ENCODE peak calls at places on chromosome 13, in five cellular contexts. One of them, this sample, is unnamed.

GRCh38 chr13:66543780-66544179 is 686.4 kb downstream of the PCDH9 start:
- DNase-seq in left lung: no peak
- DNase-seq in breast epithelium: no peak
- DNase-seq in RWPE2: no peak
- DNase-seq in type B pancreatic cell: no peak
- DNase-seq in this sample: no peak

GRCh38 chr13:110914293-110915056 is 394 bp downstream of the ANKRD10 start:
- DNase-seq in type B pancreatic cell: peak; percentile 86
- DNase-seq in RWPE2: no peak
- DNase-seq in breast epithelium: peak; percentile 65
- DNase-seq in left lung: peak; percentile 82
- DNase-seq in this sample: no peak

GRCh38 chr13:28022848-28023518 is 34.5 kb upstream of the URAD start:
- DNase-seq in left lung: no peak
- DNase-seq in type B pancreatic cell: no peak
- DNase-seq in RWPE2: no peak
- DNase-seq in breast epithelium: no peak
- DNase-seq in this sample: no peak

GRCh38 chr13:71079638-71080037 is 787.4 kb downstream of the DACH1 start:
- DNase-seq in RWPE2: no peak
- DNase-seq in breast epithelium: no peak
- DNase-seq in left lung: no peak
- DNase-seq in type B pancreatic cell: no peak
- DNase-seq in this sample: no peak

GRCh38 chr13:76723551-76724232 is 162.5 kb downstream of the KCTD12 start:
- DNase-seq in left lung: peak; percentile 49
- DNase-seq in type B pancreatic cell: no peak
- DNase-seq in RWPE2: no peak
- DNase-seq in breast epithelium: no peak
- DNase-seq in this sample: no peak

GRCh38 chr13:30107126-30107525 is 200.2 kb downstream of the KATNAL1 start:
- DNase-seq in type B pancreatic cell: no peak
- DNase-seq in left lung: peak; percentile 50
- DNase-seq in RWPE2: no peak
- DNase-seq in breast epithelium: no peak
- DNase-seq in this sample: no peak

GRCh38 chr13:26270707-26271106 is 16.8 kb downstream of the CDK8 start:
- DNase-seq in breast epithelium: no peak
- DNase-seq in RWPE2: no peak
- DNase-seq in type B pancreatic cell: no peak
- DNase-seq in left lung: no peak
- DNase-seq in this sample: no peak

GRCh38 chr13:23579072-23579885 is 9.1 kb downstream of the TNFRSF19 start:
- DNase-seq in RWPE2: peak; percentile 77
- DNase-seq in type B pancreatic cell: peak; percentile 98
- DNase-seq in breast epithelium: peak; percentile 85
- DNase-seq in left lung: peak; percentile 95
- DNase-seq in this sample: peak; percentile 93

GRCh38 chr13:67549331-67549730 is 319.2 kb upstream of the PCDH9 start:
- DNase-seq in type B pancreatic cell: no peak
- DNase-seq in RWPE2: no peak
- DNase-seq in breast epithelium: no peak
- DNase-seq in left lung: no peak
- DNase-seq in this sample: no peak

GRCh38 chr13:73656863-73657262 is 477.3 kb downstream of the KLF12 start:
- DNase-seq in RWPE2: no peak
- DNase-seq in breast epithelium: no peak
- DNase-seq in type B pancreatic cell: no peak
- DNase-seq in left lung: no peak
- DNase-seq in this sample: no peak

GRCh38 chr13:93361703-93362102 is 135.1 kb downstream of the GPC6 start:
- DNase-seq in breast epithelium: no peak
- DNase-seq in RWPE2: no peak
- DNase-seq in type B pancreatic cell: no peak
- DNase-seq in left lung: no peak
- DNase-seq in this sample: no peak

GRCh38 chr13:29849071-29849541 is 1.3 kb downstream of the UBL3 start:
- DNase-seq in type B pancreatic cell: no peak
- DNase-seq in RWPE2: no peak
- DNase-seq in left lung: no peak
- DNase-seq in breast epithelium: no peak
- DNase-seq in this sample: no peak

GRCh38 chr13:59452189-59452588 is 711.5 kb downstream of the DIAPH3 start:
- DNase-seq in left lung: no peak
- DNase-seq in type B pancreatic cell: no peak
- DNase-seq in breast epithelium: no peak
- DNase-seq in RWPE2: no peak
- DNase-seq in this sample: no peak

GRCh38 chr13:98419786-98420559 is 156.9 kb downstream of the STK24 start:
- DNase-seq in RWPE2: peak; percentile 23
- DNase-seq in left lung: peak; percentile 44
- DNase-seq in breast epithelium: no peak
- DNase-seq in type B pancreatic cell: no peak
- DNase-seq in this sample: no peak

GRCh38 chr13:65789815-65790214 is 1440.3 kb downstream of the PCDH9 start:
- DNase-seq in left lung: no peak
- DNase-seq in RWPE2: no peak
- DNase-seq in breast epithelium: no peak
- DNase-seq in type B pancreatic cell: no peak
- DNase-seq in this sample: no peak

GRCh38 chr13:45119469-45119989 is 781 bp upstream of the GTF2F2 start:
- DNase-seq in breast epithelium: no peak
- DNase-seq in type B pancreatic cell: no peak
- DNase-seq in RWPE2: no peak
- DNase-seq in left lung: no peak
- DNase-seq in this sample: no peak

GRCh38 chr13:34464011-34464410 is 478.1 kb upstream of the NBEA start:
- DNase-seq in left lung: no peak
- DNase-seq in RWPE2: no peak
- DNase-seq in breast epithelium: no peak
- DNase-seq in type B pancreatic cell: no peak
- DNase-seq in this sample: no peak

GRCh38 chr13:35468195-35468594 is 8.3 kb downstream of the MAB21L1 start:
- DNase-seq in type B pancreatic cell: no peak
- DNase-seq in breast epithelium: no peak
- DNase-seq in RWPE2: no peak
- DNase-seq in left lung: no peak
- DNase-seq in this sample: no peak

GRCh38 chr13:46575843-46576242 is 22.9 kb downstream of the LRCH1 start:
- DNase-seq in RWPE2: no peak
- DNase-seq in type B pancreatic cell: no peak
- DNase-seq in breast epithelium: peak; percentile 41
- DNase-seq in left lung: no peak
- DNase-seq in this sample: no peak

GRCh38 chr13:99996177-99996705 is 14.7 kb downstream of the ZIC2 start:
- DNase-seq in RWPE2: no peak
- DNase-seq in type B pancreatic cell: no peak
- DNase-seq in breast epithelium: no peak
- DNase-seq in left lung: no peak
- DNase-seq in this sample: no peak

GRCh38 chr13:22082030-22082429 is 411.2 kb downstream of the FGF9 start:
- DNase-seq in left lung: no peak
- DNase-seq in type B pancreatic cell: no peak
- DNase-seq in breast epithelium: no peak
- DNase-seq in RWPE2: no peak
- DNase-seq in this sample: no peak

GRCh38 chr13:107736149-107736548 is 479.2 kb downstream of the LIG4 start:
- DNase-seq in left lung: no peak
- DNase-seq in RWPE2: no peak
- DNase-seq in type B pancreatic cell: no peak
- DNase-seq in breast epithelium: no peak
- DNase-seq in this sample: no peak

GRCh38 chr13:113305208-113305607 is 8.2 kb downstream of the LAMP1 start:
- DNase-seq in type B pancreatic cell: no peak
- DNase-seq in RWPE2: no peak
- DNase-seq in breast epithelium: no peak
- DNase-seq in left lung: no peak
- DNase-seq in this sample: no peak

GRCh38 chr13:63614874-63615612 is 2199.4 kb upstream of the PCDH20 start:
- DNase-seq in type B pancreatic cell: no peak
- DNase-seq in left lung: no peak
- DNase-seq in breast epithelium: no peak
- DNase-seq in RWPE2: no peak
- DNase-seq in this sample: no peak

GRCh38 chr13:33999830-34000605 is 182.1 kb downstream of the RFC3 start:
- DNase-seq in type B pancreatic cell: no peak
- DNase-seq in RWPE2: no peak
- DNase-seq in left lung: no peak
- DNase-seq in breast epithelium: no peak
- DNase-seq in this sample: no peak

GRCh38 chr13:28659611-28659970 is 661 bp downstream of the POMP start:
- DNase-seq in RWPE2: no peak
- DNase-seq in type B pancreatic cell: no peak
- DNase-seq in left lung: no peak
- DNase-seq in breast epithelium: no peak
- DNase-seq in this sample: no peak

GRCh38 chr13:60066206-60066605 is 97.5 kb downstream of the DIAPH3 start:
- DNase-seq in breast epithelium: no peak
- DNase-seq in RWPE2: no peak
- DNase-seq in type B pancreatic cell: no peak
- DNase-seq in left lung: no peak
- DNase-seq in this sample: no peak

GRCh38 chr13:112204881-112205327 is 138.0 kb downstream of the SOX1 start:
- DNase-seq in RWPE2: no peak
- DNase-seq in breast epithelium: no peak
- DNase-seq in left lung: no peak
- DNase-seq in type B pancreatic cell: no peak
- DNase-seq in this sample: no peak

GRCh38 chr13:83984793-83985192 is 102.5 kb upstream of the SLITRK1 start:
- DNase-seq in left lung: no peak
- DNase-seq in type B pancreatic cell: no peak
- DNase-seq in RWPE2: no peak
- DNase-seq in breast epithelium: no peak
- DNase-seq in this sample: no peak

GRCh38 chr13:79528759-79529191 is 47.8 kb downstream of the NDFIP2 start:
- DNase-seq in breast epithelium: no peak
- DNase-seq in type B pancreatic cell: no peak
- DNase-seq in left lung: no peak
- DNase-seq in RWPE2: no peak
- DNase-seq in this sample: no peak

GRCh38 chr13:110646442-110647364 is 31.4 kb downstream of the NAXD start:
- DNase-seq in left lung: no peak
- DNase-seq in breast epithelium: no peak
- DNase-seq in type B pancreatic cell: no peak
- DNase-seq in RWPE2: no peak
- DNase-seq in this sample: peak; percentile 81

GRCh38 chr13:32255744-32256120 is 59.4 kb downstream of the ZAR1L start:
- DNase-seq in breast epithelium: no peak
- DNase-seq in RWPE2: no peak
- DNase-seq in type B pancreatic cell: no peak
- DNase-seq in left lung: no peak
- DNase-seq in this sample: no peak

GRCh38 chr13:82681535-82681934 is 1200.7 kb downstream of the SLITRK1 start:
- DNase-seq in RWPE2: no peak
- DNase-seq in breast epithelium: no peak
- DNase-seq in type B pancreatic cell: no peak
- DNase-seq in left lung: no peak
- DNase-seq in this sample: no peak

GRCh38 chr13:55155046-55155445 is 1985.7 kb upstream of the PRR20A start:
- DNase-seq in left lung: no peak
- DNase-seq in RWPE2: no peak
- DNase-seq in breast epithelium: no peak
- DNase-seq in type B pancreatic cell: no peak
- DNase-seq in this sample: no peak

GRCh38 chr13:87680298-87680697 is 9.1 kb downstream of the SLITRK5 start:
- DNase-seq in left lung: no peak
- DNase-seq in breast epithelium: no peak
- DNase-seq in type B pancreatic cell: no peak
- DNase-seq in RWPE2: no peak
- DNase-seq in this sample: no peak
- TF ChIP-seq CTCF in left lung: no peak
- TF ChIP-seq CTCF in breast epithelium: no peak
- TF ChIP-seq CTCF in type B pancreatic cell: peak; percentile 54
- TF ChIP-seq CTCF in RWPE2: peak; percentile 43
- TF ChIP-seq CTCF in this sample: peak; percentile 56

DNA sequence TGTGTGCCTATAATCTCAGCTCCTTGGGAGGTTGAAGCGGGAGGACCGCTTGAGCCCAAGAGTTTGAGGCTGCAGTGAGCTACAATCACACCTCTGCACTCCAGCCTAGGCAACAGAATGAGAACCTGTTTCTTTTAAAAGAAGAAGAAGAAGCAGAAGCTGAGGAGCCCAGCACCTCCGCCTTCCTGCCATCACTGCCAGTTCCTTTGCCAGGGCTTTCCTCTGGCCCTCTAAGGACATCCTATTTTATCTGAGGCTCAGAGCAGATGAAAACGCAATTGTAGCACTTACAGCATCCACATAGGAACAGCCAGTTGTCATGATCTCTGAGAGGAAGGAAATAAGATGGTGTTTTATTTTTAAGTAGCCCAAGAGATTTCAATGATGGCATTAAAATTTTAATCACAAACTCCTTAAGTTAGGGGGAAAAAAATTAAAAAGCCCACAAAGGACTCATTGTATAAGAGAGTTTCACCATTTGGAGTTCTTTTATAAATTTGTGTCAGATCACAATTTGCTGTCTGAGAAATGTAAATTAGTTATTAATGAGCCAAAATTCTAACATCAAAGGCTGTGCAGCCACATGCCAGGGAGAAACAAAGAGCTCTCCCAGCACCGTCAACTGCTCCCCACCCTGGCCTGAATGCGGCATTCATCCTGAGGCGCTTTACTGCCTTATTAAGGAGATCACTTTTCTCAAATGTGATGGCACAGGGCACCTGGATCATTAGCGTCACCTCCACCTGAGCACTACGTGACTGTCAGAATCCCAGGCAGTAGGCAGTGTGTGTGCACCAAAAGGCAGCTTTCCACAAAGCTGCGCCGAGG is 393.1 kb downstream of the FOXO1 start:
- DNase-seq in breast epithelium: peak; percentile 40
- DNase-seq in RWPE2: no peak
- DNase-seq in left lung: no peak
- DNase-seq in type B pancreatic cell: no peak
- DNase-seq in this sample: no peak
- TF ChIP-seq CTCF in breast epithelium: no peak
- TF ChIP-seq CTCF in RWPE2: no peak
- TF ChIP-seq CTCF in left lung: no peak
- TF ChIP-seq CTCF in type B pancreatic cell: no peak
- TF ChIP-seq CTCF in this sample: no peak

DNA sequence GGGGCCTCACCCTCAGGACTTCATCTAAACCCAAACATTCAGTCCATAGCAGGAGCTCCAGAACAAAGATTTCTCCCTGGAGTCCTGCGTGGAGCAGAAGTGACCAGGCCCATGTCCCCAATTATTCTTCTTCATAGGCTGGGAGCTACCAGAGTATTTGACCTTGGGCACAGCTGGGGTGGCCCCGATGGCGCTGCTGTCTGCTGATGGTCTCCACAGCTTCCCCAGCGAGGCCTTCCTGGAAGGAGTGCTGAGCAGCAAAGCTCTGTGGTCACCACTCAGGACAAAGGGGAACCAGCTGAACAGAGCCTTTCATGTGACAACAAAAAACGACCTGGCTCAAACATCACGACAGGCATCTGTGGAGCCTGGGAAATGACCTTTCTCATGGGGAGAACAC is 62.7 kb upstream of the ARGLU1 start:
- DNase-seq in left lung: no peak
- DNase-seq in RWPE2: no peak
- DNase-seq in type B pancreatic cell: no peak
- DNase-seq in breast epithelium: no peak
- DNase-seq in this sample: no peak
- TF ChIP-seq CTCF in left lung: no peak
- TF ChIP-seq CTCF in RWPE2: no peak
- TF ChIP-seq CTCF in type B pancreatic cell: no peak
- TF ChIP-seq CTCF in breast epithelium: no peak
- TF ChIP-seq CTCF in this sample: no peak

GRCh38 chr13:31162151-31163008 is 676 bp upstream of the HSPH1 start:
- DNase-seq in type B pancreatic cell: peak; percentile 95
- DNase-seq in breast epithelium: peak; percentile 97
- DNase-seq in RWPE2: peak; percentile 96
- DNase-seq in left lung: peak; percentile 98
- DNase-seq in this sample: peak; percentile 98
- TF ChIP-seq CTCF in type B pancreatic cell: no peak
- TF ChIP-seq CTCF in breast epithelium: no peak
- TF ChIP-seq CTCF in RWPE2: no peak
- TF ChIP-seq CTCF in left lung: no peak
- TF ChIP-seq CTCF in this sample: no peak